ENCODE peak calls at places on chromosome 1, in five cellular contexts. P, H, A, L and O are unnamed samples. For H3K4me1, the result is how much of the 10 kb centered on the place peaks cover.

GRCh38 chr1:210239295-210240155 is 6.9 kb downstream of the SERTAD4 start:
- DNase-seq in A (no peak), H (peak), P (no peak), L (peak), O (no peak)

GRCh38 chr1:246221390-246222240 is 285.5 kb downstream of the SMYD3 start:
- DNase-seq in L (no peak), A (no peak), H (no peak), P (no peak), O (no peak)

GRCh38 chr1:221567859-221568507 is 173.9 kb downstream of the DUSP10 start:
- DNase-seq in H (no peak), L (no peak), A (no peak), P (no peak), O (no peak)

GRCh38 chr1:2534775-2535387 is 4.8 kb upstream of the HES5 start:
- DNase-seq in P (no peak), A (no peak), H (no peak), L (peak), O (peak)

GRCh38 chr1:56758135-56758534 is 61.1 kb downstream of the FYB2 start:
- DNase-seq in A (no peak), P (no peak), L (no peak), H (peak), O (no peak)

GRCh38 chr1:113434081-113434873 is 44.0 kb downstream of the MAGI3 start:
- DNase-seq in A (no peak), L (no peak), H (no peak), P (no peak), O (no peak)

GRCh38 chr1:58584082-58584895 is 7.2 kb upstream of the TACSTD2 start:
- DNase-seq in A (peak), L (peak), P (peak), H (peak), O (peak)

GRCh38 chr1:220921498-220921897 is 42.3 kb downstream of the HLX start:
- DNase-seq in L (no peak), P (no peak), H (no peak), A (no peak), O (no peak)

GRCh38 chr1:231971397-231972233 is 345.0 kb downstream of the DISC1 start:
- DNase-seq in H (no peak), A (no peak), P (no peak), L (peak), O (no peak)

GRCh38 chr1:228799929-228800328 is 64.7 kb downstream of the RHOU start:
- DNase-seq in A (no peak), P (no peak), H (no peak), L (no peak), O (no peak)

GRCh38 chr1:26284597-26285351 is 4.9 kb downstream of the SH3BGRL3 start:
- DNase-seq in A (peak), L (peak), P (peak), H (peak), O (peak)

GRCh38 chr1:94514095-94514727 is 27.3 kb downstream of the F3 start:
- DNase-seq in A (no peak), L (no peak), P (no peak), H (peak), O (no peak)

GRCh38 chr1:213371769-213372619 is 321.0 kb downstream of the RPS6KC1 start:
- DNase-seq in L (no peak), A (no peak), H (no peak), P (no peak), O (no peak)

GRCh38 chr1:245166471-245166885 is 11.7 kb downstream of the KIF26B start:
- DNase-seq in P (no peak), A (no peak), L (peak), H (no peak), O (no peak)

GRCh38 chr1:47872871-47873270 is 124.3 kb downstream of the TRABD2B start:
- DNase-seq in L (no peak), P (no peak), A (no peak), H (no peak), O (no peak)

GRCh38 chr1:225911207-225912130 is 12.6 kb downstream of the PYCR2 start:
- DNase-seq in A (peak), L (peak), P (peak), H (peak), O (peak)

GRCh38 chr1:31880957-31881697 is 57.0 kb downstream of the PTP4A2 start:
- DNase-seq in P (no peak), L (no peak), H (no peak), A (no peak), O (no peak)

GRCh38 chr1:10109372-10109771 is 76.6 kb downstream of the UBE4B start:
- DNase-seq in A (no peak), L (peak), P (no peak), H (no peak), O (no peak)

GRCh38 chr1:218674280-218674773 is 329.2 kb downstream of the TGFB2 start:
- DNase-seq in P (no peak), L (peak), H (peak), A (no peak), O (peak)

GRCh38 chr1:43930949-43931275 is 2.7 kb upstream of the ARTN start:
- DNase-seq in P (no peak), L (no peak), A (no peak), H (no peak), O (no peak)

GRCh38 chr1:226414098-226414698 is 6.3 kb upstream of the PARP1 start:
- DNase-seq in P (no peak), L (no peak), A (no peak), H (no peak), O (no peak)

GRCh38 chr1:202592141-202592540 is 118.1 kb downstream of the SYT2 start:
- DNase-seq in H (no peak), A (no peak), P (peak), L (no peak), O (no peak)

GRCh38 chr1:202590975-202591411 is 119.3 kb downstream of the SYT2 start:
- DNase-seq in H (no peak), P (no peak), A (no peak), L (no peak), O (no peak)

GRCh38 chr1:202596638-202597037 is 113.6 kb downstream of the SYT2 start:
- DNase-seq in L (no peak), P (no peak), H (no peak), A (no peak), O (no peak)

GRCh38 chr1:202591523-202591922 is 118.7 kb downstream of the SYT2 start:
- DNase-seq in H (no peak), L (no peak), A (no peak), P (no peak), O (no peak)

DNA sequence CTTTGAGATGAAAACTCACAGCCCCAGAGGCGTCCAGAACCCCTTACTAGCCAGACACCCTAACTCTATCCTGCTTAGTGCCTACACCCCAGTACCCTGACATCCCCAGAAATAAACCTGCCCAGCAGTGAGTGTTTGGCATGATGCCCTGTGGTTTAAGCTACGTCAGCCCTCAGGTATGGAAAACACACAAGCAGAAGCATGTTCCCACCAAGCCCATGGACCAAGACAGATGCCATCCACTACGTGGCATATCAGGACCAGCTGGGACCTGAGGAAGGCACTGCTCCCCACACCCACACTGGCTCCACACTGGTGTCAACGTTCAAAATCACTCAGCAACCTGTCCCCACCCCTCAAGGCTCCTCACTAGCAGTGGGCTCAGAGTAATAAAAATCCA is 116.4 kb downstream of the SYT2 start:
- DNase-seq in L (peak), P (no peak), H (peak), A (no peak), O (no peak)
- TF ChIP-seq CTCF in L (no peak), P (no peak), H (no peak), A (no peak), O (no peak)

GRCh38 chr1:8018492-8019228 is 7.4 kb downstream of the ERRFI1 start:
- DNase-seq in H (no peak), L (peak), A (no peak), P (no peak), O (no peak)
- H3K4me3 ChIP-seq in H (no peak), L (no peak), A (no peak), P (no peak), O (no peak)

DNA sequence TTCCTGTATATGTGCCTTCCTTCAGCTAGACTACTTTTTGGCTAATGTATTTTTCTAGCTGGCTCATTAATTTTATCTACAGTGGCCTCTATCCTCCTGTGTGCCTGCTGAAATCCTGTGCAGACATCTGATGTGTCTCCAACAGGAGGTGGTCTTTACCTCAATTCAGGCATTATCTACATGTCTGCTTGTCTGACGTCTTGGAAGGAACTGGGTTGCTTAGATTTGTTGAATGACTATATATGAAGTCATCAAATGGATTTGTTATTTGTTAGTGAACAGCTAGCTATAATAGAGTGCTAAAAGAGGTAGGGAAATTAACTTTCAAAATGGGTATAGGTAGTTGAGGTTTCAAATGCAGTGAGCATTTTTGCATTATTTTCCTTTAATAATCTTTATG is 6.7 kb downstream of the RPL5 start:
- DNase-seq in H (no peak), A (no peak), L (no peak), P (no peak), O (no peak)
- H3K4me1 ChIP-seq in H (under half), A (under half), L (under half), P (half or more), O (half or more)

GRCh38 chr1:187921426-187921825 is 1092.7 kb downstream of the PLA2G4A start:
- DNase-seq in A (no peak), P (no peak), H (no peak), L (peak), O (no peak)

GRCh38 chr1:187924252-187924651 is 1095.5 kb downstream of the PLA2G4A start:
- DNase-seq in P (no peak), H (no peak), A (no peak), L (no peak), O (no peak)

GRCh38 chr1:187922255-187922654 is 1093.5 kb downstream of the PLA2G4A start:
- DNase-seq in P (no peak), H (no peak), A (no peak), L (no peak), O (no peak)

GRCh38 chr1:187920976-187921375 is 1092.2 kb downstream of the PLA2G4A start:
- DNase-seq in H (no peak), L (no peak), A (no peak), P (no peak), O (no peak)
- TF ChIP-seq CTCF in H (no peak), L (no peak), A (no peak), P (no peak), O (no peak)